ENCODE peak calls at places on chromosomes 3 and 15, in six cellular contexts. I, N, D, P, O and J are unnamed samples.
A peak's percentile ranks its signal among the peaks of the same experiment; 100 is the strongest.

GRCh38 chr15:39756806-39757522 is 25.7 kb downstream of the FSIP1 start:
- DNase-seq in I (no peak), N (peak; percentile 95), D (peak; percentile 47), P (no peak), O (no peak), J (peak; percentile 75)

GRCh38 chr3:23480324-23480704 is 277.2 kb downstream of the UBE2E2 start:
- DNase-seq in I (no peak), O (peak; percentile 75), P (no peak), D (no peak), N (no peak), J (no peak)

GRCh38 chr15:29636140-29636539 is 186.1 kb downstream of the TJP1 start:
- DNase-seq in D (no peak), N (no peak), O (no peak), P (no peak), I (no peak), J (no peak)

GRCh38 chr15:63521405-63522142 is 17.2 kb downstream of the USP3 start:
- DNase-seq in O (no peak), P (no peak), I (no peak), N (no peak), D (no peak), J (peak; percentile 45)

GRCh38 chr3:37861540-37862051 is at the start of gene CTDSPL:
- DNase-seq in N (peak; percentile 83), P (no peak), D (no peak), O (peak; percentile 50), I (no peak), J (peak; percentile 20)

GRCh38 chr3:28042095-28042635 is 199.3 kb upstream of the CMC1 start:
- DNase-seq in N (no peak), I (no peak), P (no peak), D (no peak), O (no peak), J (no peak)

GRCh38 chr3:158773166-158773565 is 28.7 kb upstream of the MFSD1 start:
- DNase-seq in P (no peak), O (no peak), D (no peak), I (no peak), N (no peak), J (no peak)

GRCh38 chr3:115571413-115571812 is 51.9 kb upstream of the GAP43 start:
- DNase-seq in N (no peak), I (no peak), O (no peak), D (no peak), P (no peak), J (no peak)

GRCh38 chr15:58057559-58057958 is 8.0 kb downstream of the ALDH1A2 start:
- DNase-seq in O (no peak), I (no peak), N (no peak), P (no peak), D (no peak), J (no peak)

GRCh38 chr3:107704477-107704876 is 181.7 kb downstream of the BBX start:
- DNase-seq in N (no peak), I (no peak), D (no peak), P (no peak), O (no peak), J (no peak)

GRCh38 chr15:89244512-89244869 is 712 bp downstream of the FANCI start:
- DNase-seq in I (no peak), O (no peak), P (no peak), D (no peak), N (no peak), J (no peak)

GRCh38 chr15:81950841-81951414 is 94.9 kb downstream of the MEX3B start:
- DNase-seq in D (no peak), N (peak; percentile 53), O (no peak), P (no peak), I (no peak), J (no peak)

GRCh38 chr15:96217983-96218382 is 112.5 kb upstream of the NR2F2 start:
- DNase-seq in N (no peak), I (no peak), O (no peak), P (no peak), D (no peak), J (no peak)

GRCh38 chr15:67396109-67396508 is 124.8 kb upstream of the C15orf61 start:
- DNase-seq in N (no peak), D (no peak), I (no peak), O (no peak), P (no peak), J (no peak)

GRCh38 chr3:75042941-75043340 is 428.5 kb upstream of the CNTN3 start:
- DNase-seq in I (no peak), D (no peak), N (no peak), O (no peak), P (no peak), J (no peak)

GRCh38 chr15:52112203-52112750 is 298 bp downstream of the BCL2L10 start:
- DNase-seq in P (peak; percentile 9), I (no peak), O (no peak), N (peak; percentile 48), D (peak; percentile 6), J (no peak)

GRCh38 chr3:27568393-27568792 is 84.2 kb upstream of the SLC4A7 start:
- DNase-seq in I (no peak), P (no peak), O (peak; percentile 74), N (peak; percentile 93), D (peak; percentile 34), J (peak; percentile 88)

GRCh38 chr3:130906374-130906995 is 12.6 kb downstream of the ATP2C1 start:
- DNase-seq in N (no peak), I (no peak), P (no peak), O (no peak), D (no peak), J (no peak)

GRCh38 chr15:65952425-65953053 is 83.2 kb downstream of the RAB11A start:
- DNase-seq in O (no peak), N (peak; percentile 61), P (no peak), I (no peak), D (no peak), J (no peak)

GRCh38 chr3:32855350-32855953 is 37.7 kb downstream of the TRIM71 start:
- DNase-seq in N (no peak), D (no peak), O (no peak), P (no peak), I (no peak), J (no peak)

GRCh38 chr3:10292505-10293419 is at the start of gene GHRL:
- DNase-seq in P (no peak), D (no peak), N (no peak), I (no peak), O (no peak), J (no peak)

GRCh38 chr15:67882487-67883227 is 42.8 kb upstream of the RNU6-1 start:
- DNase-seq in D (no peak), I (no peak), N (peak; percentile 19), P (no peak), O (no peak), J (no peak)

GRCh38 chr3:21294768-21295167 is 456.2 kb downstream of the ZNF385D start:
- DNase-seq in D (no peak), O (no peak), N (peak; percentile 62), I (no peak), P (no peak), J (no peak)

GRCh38 chr15:91263632-91264477 is 163.8 kb downstream of the SV2B start:
- DNase-seq in N (peak; percentile 7), O (no peak), D (no peak), P (no peak), I (no peak), J (no peak)

GRCh38 chr3:11211531-11212300 is 57.4 kb downstream of the HRH1 start:
- DNase-seq in O (no peak), N (peak; percentile 23), D (no peak), I (no peak), P (no peak), J (no peak)

GRCh38 chr3:31452495-31453106 is 80.1 kb upstream of the STT3B start:
- DNase-seq in N (no peak), P (no peak), D (no peak), I (no peak), O (no peak), J (no peak)

GRCh38 chr3:13618836-13619235 is 69.9 kb downstream of the FBLN2 start:
- DNase-seq in O (no peak), I (no peak), D (no peak), N (no peak), P (no peak), J (no peak)

GRCh38 chr15:35627696-35628095 is 81.7 kb upstream of the DPH6 start:
- DNase-seq in D (no peak), N (no peak), O (no peak), I (no peak), P (no peak), J (no peak)

GRCh38 chr15:60417112-60417511 is 19.3 kb upstream of the ANXA2 start:
- DNase-seq in O (no peak), P (no peak), N (no peak), I (no peak), D (no peak), J (no peak)

GRCh38 chr3:184305577-184305976 is 6.5 kb downstream of the PSMD2 start:
- DNase-seq in O (no peak), P (no peak), I (no peak), N (no peak), D (no peak), J (no peak)

GRCh38 chr15:69809421-69809820 is 288.3 kb downstream of the TLE3 start:
- DNase-seq in D (no peak), I (no peak), P (no peak), O (no peak), N (no peak), J (no peak)